ENCODE peak calls at places on chromosomes 7 and 10, in four cellular contexts. S, I, L and Q are unnamed samples.

GRCh38 chr7:47786557-47787248 is 161.6 kb downstream of the PKD1L1 start:
- DNase-seq in S (no peak), L (peak), I (no peak), Q (peak)

GRCh38 chr7:152683297-152683696 is 7.4 kb upstream of the XRCC2 start:
- DNase-seq in I (no peak), S (no peak), L (no peak), Q (no peak)

GRCh38 chr7:131371411-131371810 is 43.7 kb downstream of the MKLN1 start:
- DNase-seq in L (no peak), I (no peak), S (no peak), Q (no peak)

GRCh38 chr7:38190010-38190409 is 12.0 kb downstream of the STARD3NL start:
- DNase-seq in I (no peak), S (no peak), L (no peak), Q (no peak)

GRCh38 chr7:18489624-18490023 is 5.9 kb upstream of the HDAC9 start:
- DNase-seq in I (no peak), S (no peak), L (no peak), Q (no peak)

GRCh38 chr7:142798451-142799438 is 28.0 kb downstream of the PRSS2 start:
- DNase-seq in L (no peak), S (no peak), I (no peak), Q (no peak)

GRCh38 chr7:50474382-50475155 is 24.4 kb upstream of the FIGNL1 start:
- DNase-seq in I (no peak), L (no peak), S (no peak), Q (no peak)

GRCh38 chr10:24851595-24851994 is 100.8 kb downstream of the PRTFDC1 start:
- DNase-seq in I (no peak), S (no peak), L (no peak), Q (no peak)

GRCh38 chr7:17181482-17181881 is 117.0 kb upstream of the AHR start:
- DNase-seq in I (no peak), L (no peak), S (no peak), Q (no peak)

GRCh38 chr10:25174461-25175230 is at the start of gene GPR158:
- DNase-seq in I (peak), L (peak), S (peak), Q (peak)

GRCh38 chr7:116451958-116452729 is 47.4 kb upstream of the CAV2 start:
- DNase-seq in S (no peak), I (no peak), L (no peak), Q (no peak)

GRCh38 chr10:58362026-58362799 is 23.0 kb upstream of the TFAM start:
- DNase-seq in I (no peak), S (no peak), L (no peak), Q (no peak)

GRCh38 chr10:113746188-113746950 is 5.1 kb upstream of the PLEKHS1 start:
- DNase-seq in L (no peak), S (no peak), I (no peak), Q (peak)

GRCh38 chr10:97540669-97541500 is 31.7 kb upstream of the ANKRD2 start:
- DNase-seq in L (no peak), S (no peak), I (no peak), Q (no peak)

GRCh38 chr7:43538404-43538771 is 44.5 kb upstream of the STK17A start:
- DNase-seq in S (no peak), L (no peak), I (no peak), Q (no peak)

GRCh38 chr10:82429302-82429701 is 554.3 kb downstream of the NRG3 start:
- DNase-seq in S (no peak), I (no peak), L (no peak), Q (no peak)

GRCh38 chr10:110317866-110318850 is 13.4 kb upstream of the SMNDC1 start:
- DNase-seq in I (no peak), L (no peak), S (no peak), Q (no peak)

GRCh38 chr10:92238586-92239098 is 52.2 kb downstream of the CPEB3 start:
- DNase-seq in L (peak), I (no peak), S (peak), Q (peak)

GRCh38 chr7:128879939-128880746 is 17.5 kb downstream of the ATP6V1F start:
- DNase-seq in L (no peak), S (peak), I (peak), Q (peak)

GRCh38 chr10:3469639-3470020 is 297.0 kb upstream of the PITRM1 start:
- DNase-seq in I (no peak), L (no peak), S (no peak), Q (no peak)

GRCh38 chr10:14749051-14749809 is 25.5 kb downstream of the FAM107B start:
- DNase-seq in S (no peak), I (peak), L (no peak), Q (no peak)

GRCh38 chr7:106190589-106191330 is 78.6 kb upstream of the SYPL1 start:
- DNase-seq in S (no peak), I (no peak), L (no peak), Q (no peak)